ENCODE peak calls at places on chromosomes 12 and 14, in ten cellular contexts. N is T-cell; V is GDM1; B is upper lobe of left lung; J is H7; R is activated CD8-positive, alpha-beta memory T cell treated with anti-CD3 and anti-CD28 coated beads, Interleukin-2, amount 50 U/mL, for 4 hours; G is kidney; U is omental fat pad; D is A549; E is WERI-Rb-1. C is an unnamed sample.

GRCh38 chr12:130870442-130871285 is 1.2 kb upstream of the RAN start:
- DNase-seq in N (peak; percentile 59), V (no peak), B (peak; percentile 17), J (peak; percentile 90), R (peak; percentile 64), G (peak; percentile 86), U (peak; percentile 51), D (peak; percentile 98), E (peak; percentile 57), C (peak; percentile 83)

GRCh38 chr12:3152013-3152412 is 74.8 kb downstream of the TSPAN9 start:
- DNase-seq in N (no peak), V (no peak), B (no peak), J (peak; percentile 81), R (no peak), G (peak; percentile 83), U (no peak), D (no peak), E (no peak), C (no peak)

GRCh38 chr12:104358353-104359003 is 54.9 kb downstream of the EID3 start:
- DNase-seq in N (peak; percentile 45), V (peak; percentile 72), B (no peak), J (peak; percentile 70), R (peak; percentile 69), G (no peak), U (no peak), D (peak; percentile 82), E (peak; percentile 56), C (peak; percentile 70)

GRCh38 chr12:27821259-27821973 is 41.4 kb upstream of the MANSC4 start:
- DNase-seq in N (peak; percentile 6), V (peak; percentile 19), B (no peak), J (peak; percentile 69), R (peak; percentile 18), G (no peak), U (no peak), D (peak; percentile 80), E (peak; percentile 39), C (no peak)

GRCh38 chr12:100401660-100402059 is 44.8 kb downstream of the SLC17A8 start:
- DNase-seq in N (no peak), V (no peak), B (no peak), J (no peak), R (no peak), G (no peak), U (no peak), D (peak; percentile 66), E (no peak), C (no peak)

GRCh38 chr14:72822946-72823611 is 70.8 kb downstream of the DPF3 start:
- DNase-seq in N (no peak), V (no peak), B (no peak), J (no peak), R (no peak), G (no peak), U (no peak), D (no peak), E (no peak), C (no peak)

GRCh38 chr12:13099066-13099909 is 4.2 kb downstream of the GSG1 start:
- DNase-seq in N (no peak), V (peak; percentile 54), B (no peak), J (no peak), R (no peak), G (no peak), U (no peak), D (no peak), E (no peak), C (peak; percentile 47)

GRCh38 chr14:23154876-23155587 is 28.4 kb downstream of the SLC7A8 start:
- DNase-seq in N (no peak), V (no peak), B (no peak), J (peak; percentile 72), R (no peak), G (peak; percentile 76), U (no peak), D (peak; percentile 41), E (peak; percentile 79), C (no peak)

GRCh38 chr12:117188961-117189724 is 1.1 kb downstream of the FBXO21 start:
- DNase-seq in N (no peak), V (no peak), B (no peak), J (peak; percentile 39), R (no peak), G (no peak), U (no peak), D (peak; percentile 19), E (no peak), C (no peak)

GRCh38 chr12:99253068-99253467 is 394.5 kb upstream of the GARIN6 start:
- DNase-seq in N (no peak), V (no peak), B (no peak), J (peak; percentile 13), R (no peak), G (no peak), U (no peak), D (peak; percentile 18), E (no peak), C (no peak)

GRCh38 chr14:54776361-54777001 is 126.1 kb downstream of the GCH1 start:
- DNase-seq in N (peak; percentile 46), V (peak; percentile 71), B (no peak), J (no peak), R (peak; percentile 29), G (peak; percentile 62), U (no peak), D (no peak), E (no peak), C (peak; percentile 45)

GRCh38 chr12:12376636-12377448 is 20.0 kb downstream of the BORCS5 start:
- DNase-seq in N (peak; percentile 45), V (peak; percentile 11), B (no peak), J (peak; percentile 51), R (no peak), G (no peak), U (no peak), D (peak; percentile 87), E (no peak), C (peak; percentile 43)

GRCh38 chr12:112107728-112108447 is 695 bp downstream of the NAA25 start:
- DNase-seq in N (no peak), V (peak; percentile 68), B (no peak), J (peak; percentile 46), R (no peak), G (no peak), U (peak; percentile 36), D (peak; percentile 36), E (peak; percentile 29), C (peak; percentile 58)

GRCh38 chr12:89166525-89166934 is 185.8 kb downstream of the DUSP6 start:
- DNase-seq in N (no peak), V (no peak), B (no peak), J (no peak), R (no peak), G (no peak), U (no peak), D (peak; percentile 36), E (no peak), C (peak; percentile 8)

GRCh38 chr12:10381912-10382628 is 7.8 kb downstream of the KLRK1 start:
- DNase-seq in N (no peak), V (no peak), B (no peak), J (no peak), R (no peak), G (peak; percentile 35), U (no peak), D (no peak), E (no peak), C (no peak)

GRCh38 chr14:22887260-22887989 is 4.4 kb downstream of the REM2 start:
- DNase-seq in N (peak; percentile 10), V (no peak), B (no peak), J (peak; percentile 89), R (no peak), G (no peak), U (no peak), D (peak; percentile 91), E (no peak), C (no peak)

GRCh38 chr12:44031472-44032185 is 195.7 kb downstream of the TMEM117 start:
- DNase-seq in N (no peak), V (no peak), B (no peak), J (no peak), R (no peak), G (no peak), U (no peak), D (no peak), E (no peak), C (no peak)

GRCh38 chr12:65895759-65896656 is 71.7 kb downstream of the HMGA2 start:
- DNase-seq in N (no peak), V (no peak), B (no peak), J (no peak), R (no peak), G (no peak), U (no peak), D (peak; percentile 57), E (no peak), C (no peak)

GRCh38 chr14:48974994-48975393 is 611.2 kb downstream of the RPS29 start:
- DNase-seq in N (no peak), V (no peak), B (no peak), J (peak; percentile 14), R (no peak), G (no peak), U (no peak), D (no peak), E (no peak), C (no peak)

C was measured in GF-D8.